ENCODE peak calls at places on chromosomes 3 and 15, in six cellular contexts. One of them, this sample, is unnamed.
A peak's percentile ranks its signal among the peaks of the same experiment; 100 is the strongest.

GRCh38 chr3:106811376-106811775 is 565.9 kb upstream of the CCDC54 start:
- DNase-seq in body of pancreas: no peak
- DNase-seq in heart left ventricle: no peak
- DNase-seq in esophagus squamous epithelium: no peak
- DNase-seq in NB4: no peak
- DNase-seq in lower leg skin: no peak
- DNase-seq in this sample: no peak

GRCh38 chr3:139758654-139759291 is 81.0 kb upstream of the NMNAT3 start:
- DNase-seq in body of pancreas: no peak
- DNase-seq in heart left ventricle: peak; percentile 21
- DNase-seq in esophagus squamous epithelium: no peak
- DNase-seq in NB4: no peak
- DNase-seq in lower leg skin: no peak
- DNase-seq in this sample: no peak

GRCh38 chr15:27017168-27017809 is 46.3 kb downstream of the GABRG3 start:
- DNase-seq in body of pancreas: peak; percentile 47
- DNase-seq in heart left ventricle: no peak
- DNase-seq in esophagus squamous epithelium: no peak
- DNase-seq in NB4: peak; percentile 71
- DNase-seq in lower leg skin: no peak
- DNase-seq in this sample: peak; percentile 47

GRCh38 chr15:34335176-34335575 is 2.4 kb downstream of the SLC12A6 start:
- DNase-seq in body of pancreas: no peak
- DNase-seq in heart left ventricle: no peak
- DNase-seq in esophagus squamous epithelium: no peak
- DNase-seq in NB4: peak; percentile 81
- DNase-seq in lower leg skin: no peak
- DNase-seq in this sample: no peak

GRCh38 chr3:40504636-40505430 is 1.0 kb upstream of the ZNF620 start:
- DNase-seq in body of pancreas: peak; percentile 26
- DNase-seq in heart left ventricle: no peak
- DNase-seq in esophagus squamous epithelium: no peak
- DNase-seq in NB4: no peak
- DNase-seq in lower leg skin: no peak
- DNase-seq in this sample: peak; percentile 59

GRCh38 chr3:183958226-183958625 is 59.5 kb downstream of the ABCC5 start:
- DNase-seq in body of pancreas: no peak
- DNase-seq in heart left ventricle: no peak
- DNase-seq in esophagus squamous epithelium: no peak
- DNase-seq in NB4: no peak
- DNase-seq in lower leg skin: no peak
- DNase-seq in this sample: no peak

GRCh38 chr3:157335677-157336076 is 101.0 kb upstream of the PTX3 start:
- DNase-seq in body of pancreas: no peak
- DNase-seq in heart left ventricle: no peak
- DNase-seq in esophagus squamous epithelium: no peak
- DNase-seq in NB4: peak; percentile 15
- DNase-seq in lower leg skin: no peak
- DNase-seq in this sample: peak; percentile 53

GRCh38 chr15:72809329-72809728 is 25.8 kb upstream of the ADPGK start:
- DNase-seq in body of pancreas: no peak
- DNase-seq in heart left ventricle: no peak
- DNase-seq in esophagus squamous epithelium: no peak
- DNase-seq in NB4: no peak
- DNase-seq in lower leg skin: peak; percentile 29
- DNase-seq in this sample: no peak

GRCh38 chr3:133384331-133385027 is 15.4 kb upstream of the BFSP2 start:
- DNase-seq in body of pancreas: peak; percentile 68
- DNase-seq in heart left ventricle: peak; percentile 45
- DNase-seq in esophagus squamous epithelium: no peak
- DNase-seq in NB4: peak; percentile 64
- DNase-seq in lower leg skin: peak; percentile 84
- DNase-seq in this sample: no peak

GRCh38 chr15:25862469-25863066 is 559 bp downstream of the ATP10A start:
- DNase-seq in body of pancreas: no peak
- DNase-seq in heart left ventricle: no peak
- DNase-seq in esophagus squamous epithelium: no peak
- DNase-seq in NB4: no peak
- DNase-seq in lower leg skin: peak; percentile 87
- DNase-seq in this sample: no peak

GRCh38 chr3:165502707-165503106 is 306.5 kb upstream of the SLITRK3 start:
- DNase-seq in body of pancreas: no peak
- DNase-seq in heart left ventricle: no peak
- DNase-seq in esophagus squamous epithelium: no peak
- DNase-seq in NB4: no peak
- DNase-seq in lower leg skin: no peak
- DNase-seq in this sample: no peak

GRCh38 chr3:113697192-113698090 is 999 bp upstream of the USF3 start:
- DNase-seq in body of pancreas: peak; percentile 41
- DNase-seq in heart left ventricle: peak; percentile 32
- DNase-seq in esophagus squamous epithelium: no peak
- DNase-seq in NB4: peak; percentile 29
- DNase-seq in lower leg skin: peak; percentile 87
- DNase-seq in this sample: no peak

GRCh38 chr15:78979456-78980320 is 34.8 kb upstream of the CTSH start:
- DNase-seq in body of pancreas: peak; percentile 76
- DNase-seq in heart left ventricle: peak; percentile 54
- DNase-seq in esophagus squamous epithelium: no peak
- DNase-seq in NB4: peak; percentile 69
- DNase-seq in lower leg skin: no peak
- DNase-seq in this sample: peak; percentile 50

GRCh38 chr3:63141-63845 is 133.3 kb upstream of the CHL1 start:
- DNase-seq in body of pancreas: no peak
- DNase-seq in heart left ventricle: no peak
- DNase-seq in esophagus squamous epithelium: no peak
- DNase-seq in NB4: no peak
- DNase-seq in lower leg skin: no peak
- DNase-seq in this sample: no peak

GRCh38 chr15:67186226-67186649 is 68.2 kb downstream of the AAGAB start:
- DNase-seq in body of pancreas: no peak
- DNase-seq in heart left ventricle: peak; percentile 73
- DNase-seq in esophagus squamous epithelium: no peak
- DNase-seq in NB4: peak; percentile 20
- DNase-seq in lower leg skin: peak; percentile 91
- DNase-seq in this sample: no peak

GRCh38 chr15:71055461-71055860 is 59.8 kb upstream of the THSD4 start:
- DNase-seq in body of pancreas: no peak
- DNase-seq in heart left ventricle: no peak
- DNase-seq in esophagus squamous epithelium: no peak
- DNase-seq in NB4: peak; percentile 0
- DNase-seq in lower leg skin: no peak
- DNase-seq in this sample: no peak

GRCh38 chr3:10628902-10629700 is 123.7 kb upstream of the ATP2B2 start:
- DNase-seq in body of pancreas: no peak
- DNase-seq in heart left ventricle: no peak
- DNase-seq in esophagus squamous epithelium: no peak
- DNase-seq in NB4: no peak
- DNase-seq in lower leg skin: no peak
- DNase-seq in this sample: no peak

GRCh38 chr3:132218817-132219390 is 98.3 kb upstream of the ACP3 start:
- DNase-seq in body of pancreas: no peak
- DNase-seq in heart left ventricle: no peak
- DNase-seq in esophagus squamous epithelium: no peak
- DNase-seq in NB4: no peak
- DNase-seq in lower leg skin: no peak
- DNase-seq in this sample: no peak

GRCh38 chr3:52810923-52811322 is 16.3 kb downstream of the ITIH3 start:
- DNase-seq in body of pancreas: no peak
- DNase-seq in heart left ventricle: no peak
- DNase-seq in esophagus squamous epithelium: no peak
- DNase-seq in NB4: no peak
- DNase-seq in lower leg skin: no peak
- DNase-seq in this sample: no peak

GRCh38 chr3:39519076-39519475 is 51.6 kb downstream of the MOBP start:
- DNase-seq in body of pancreas: no peak
- DNase-seq in heart left ventricle: no peak
- DNase-seq in esophagus squamous epithelium: no peak
- DNase-seq in NB4: no peak
- DNase-seq in lower leg skin: no peak
- DNase-seq in this sample: no peak

GRCh38 chr3:156483961-156484787 is 70.7 kb downstream of the SSR3 start:
- DNase-seq in body of pancreas: no peak
- DNase-seq in heart left ventricle: no peak
- DNase-seq in esophagus squamous epithelium: no peak
- DNase-seq in NB4: peak; percentile 74
- DNase-seq in lower leg skin: no peak
- DNase-seq in this sample: peak; percentile 12

GRCh38 chr3:41198526-41198925 is 779 bp upstream of the CTNNB1 start:
- DNase-seq in body of pancreas: peak; percentile 45
- DNase-seq in heart left ventricle: peak; percentile 39
- DNase-seq in esophagus squamous epithelium: no peak
- DNase-seq in NB4: peak; percentile 59
- DNase-seq in lower leg skin: peak; percentile 86
- DNase-seq in this sample: no peak

GRCh38 chr3:152471814-152472605 is 203.3 kb downstream of the MBNL1 start:
- DNase-seq in body of pancreas: peak; percentile 74
- DNase-seq in heart left ventricle: peak; percentile 62
- DNase-seq in esophagus squamous epithelium: no peak
- DNase-seq in NB4: peak; percentile 75
- DNase-seq in lower leg skin: peak; percentile 90
- DNase-seq in this sample: peak; percentile 10

GRCh38 chr15:89299896-89300295 is 34.7 kb downstream of the POLG start:
- DNase-seq in body of pancreas: no peak
- DNase-seq in heart left ventricle: no peak
- DNase-seq in esophagus squamous epithelium: no peak
- DNase-seq in NB4: no peak
- DNase-seq in lower leg skin: no peak
- DNase-seq in this sample: no peak

GRCh38 chr3:107458871-107459270 is 63.9 kb upstream of the BBX start:
- DNase-seq in body of pancreas: no peak
- DNase-seq in heart left ventricle: no peak
- DNase-seq in esophagus squamous epithelium: no peak
- DNase-seq in NB4: no peak
- DNase-seq in lower leg skin: no peak
- DNase-seq in this sample: no peak

GRCh38 chr3:187935623-187936156 is 190.4 kb upstream of the BCL6 start:
- DNase-seq in body of pancreas: no peak
- DNase-seq in heart left ventricle: no peak
- DNase-seq in esophagus squamous epithelium: no peak
- DNase-seq in NB4: peak; percentile 34
- DNase-seq in lower leg skin: no peak
- DNase-seq in this sample: no peak

GRCh38 chr3:150055332-150055731 is 84.6 kb upstream of the PFN2 start:
- DNase-seq in body of pancreas: peak; percentile 56
- DNase-seq in heart left ventricle: no peak
- DNase-seq in esophagus squamous epithelium: no peak
- DNase-seq in NB4: no peak
- DNase-seq in lower leg skin: no peak
- DNase-seq in this sample: no peak

GRCh38 chr3:189721873-189722665 is 90.9 kb downstream of the TP63 start:
- DNase-seq in body of pancreas: no peak
- DNase-seq in heart left ventricle: no peak
- DNase-seq in esophagus squamous epithelium: no peak
- DNase-seq in NB4: no peak
- DNase-seq in lower leg skin: no peak
- DNase-seq in this sample: no peak

GRCh38 chr3:120418866-120419490 is 31.8 kb downstream of the FSTL1 start:
- DNase-seq in body of pancreas: peak; percentile 51
- DNase-seq in heart left ventricle: peak; percentile 62
- DNase-seq in esophagus squamous epithelium: no peak
- DNase-seq in NB4: peak; percentile 66
- DNase-seq in lower leg skin: no peak
- DNase-seq in this sample: no peak

GRCh38 chr3:129224984-129225393 is 24.4 kb upstream of the COPG1 start:
- DNase-seq in body of pancreas: peak; percentile 79
- DNase-seq in heart left ventricle: peak; percentile 87
- DNase-seq in esophagus squamous epithelium: peak; percentile 16
- DNase-seq in NB4: peak; percentile 86
- DNase-seq in lower leg skin: peak; percentile 91
- DNase-seq in this sample: peak; percentile 86

GRCh38 chr3:46848271-46849097 is 14.8 kb downstream of the MYL3 start:
- DNase-seq in body of pancreas: no peak
- DNase-seq in heart left ventricle: peak; percentile 47
- DNase-seq in esophagus squamous epithelium: no peak
- DNase-seq in NB4: peak; percentile 40
- DNase-seq in lower leg skin: peak; percentile 81
- DNase-seq in this sample: peak; percentile 47

DNA sequence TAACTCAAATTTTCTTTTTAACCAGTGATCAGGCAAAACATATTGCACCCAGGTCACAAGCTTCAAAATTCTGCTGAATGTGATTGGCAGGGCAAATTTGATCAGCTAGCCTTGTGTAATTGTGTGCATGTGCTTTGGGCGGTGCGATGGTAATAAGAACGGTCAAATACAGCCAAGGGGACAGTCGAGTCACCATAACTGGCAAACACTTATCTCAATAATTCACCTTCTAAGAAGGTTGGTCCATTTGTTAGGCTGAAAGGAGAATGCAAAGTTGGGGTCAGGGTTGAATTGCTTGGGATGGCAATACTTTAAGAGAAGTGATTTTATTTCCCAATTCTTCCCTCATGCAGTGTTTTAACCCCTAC is 302.4 kb upstream of the PDZRN3 start:
- DNase-seq in body of pancreas: no peak
- DNase-seq in heart left ventricle: no peak
- DNase-seq in esophagus squamous epithelium: no peak
- DNase-seq in NB4: no peak
- DNase-seq in lower leg skin: no peak
- DNase-seq in this sample: no peak
- TF ChIP-seq POLR2A in body of pancreas: no peak
- TF ChIP-seq POLR2A in heart left ventricle: no peak
- TF ChIP-seq POLR2A in esophagus squamous epithelium: no peak
- TF ChIP-seq POLR2A in NB4: no peak
- TF ChIP-seq POLR2A in lower leg skin: no peak
- TF ChIP-seq POLR2A in this sample: no peak

DNA sequence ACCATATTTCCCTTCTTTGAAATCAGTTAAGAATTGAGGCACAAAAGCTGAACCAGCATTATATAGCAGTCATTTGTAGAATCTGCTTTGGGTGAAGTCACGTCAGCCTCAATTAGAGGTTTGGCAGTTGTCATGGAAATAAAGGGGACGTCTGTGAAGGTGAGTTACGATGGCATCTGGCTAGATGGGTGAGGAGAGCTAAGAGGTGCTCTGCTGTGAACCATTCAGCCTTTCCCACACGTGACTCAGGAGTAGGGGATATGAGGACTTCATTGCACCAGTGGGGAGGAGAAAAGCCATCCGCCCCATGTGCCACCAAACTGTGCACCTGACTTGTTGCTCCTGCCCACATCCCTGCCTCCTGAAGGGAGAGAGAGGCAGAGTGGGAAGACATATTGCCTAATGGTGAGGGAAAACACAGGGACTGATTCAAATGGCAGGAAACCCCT is 2.8 kb upstream of the C15orf40 start:
- DNase-seq in body of pancreas: no peak
- DNase-seq in heart left ventricle: no peak
- DNase-seq in esophagus squamous epithelium: no peak
- DNase-seq in NB4: no peak
- DNase-seq in lower leg skin: no peak
- DNase-seq in this sample: no peak
- TF ChIP-seq POLR2A in body of pancreas: no peak
- TF ChIP-seq POLR2A in heart left ventricle: no peak
- TF ChIP-seq POLR2A in esophagus squamous epithelium: no peak
- TF ChIP-seq POLR2A in NB4: no peak
- TF ChIP-seq POLR2A in lower leg skin: no peak
- TF ChIP-seq POLR2A in this sample: no peak

GRCh38 chr3:12830785-12831581 is 10.4 kb downstream of the RPL32 start:
- DNase-seq in body of pancreas: no peak
- DNase-seq in heart left ventricle: no peak
- DNase-seq in esophagus squamous epithelium: no peak
- DNase-seq in NB4: no peak
- DNase-seq in lower leg skin: no peak
- DNase-seq in this sample: no peak
- TF ChIP-seq POLR2A in body of pancreas: no peak
- TF ChIP-seq POLR2A in heart left ventricle: no peak
- TF ChIP-seq POLR2A in esophagus squamous epithelium: no peak
- TF ChIP-seq POLR2A in NB4: no peak
- TF ChIP-seq POLR2A in lower leg skin: no peak
- TF ChIP-seq POLR2A in this sample: no peak

GRCh38 chr3:58305882-58306661 is at the start of the genes HTD2 and RPP14:
- DNase-seq in body of pancreas: peak; percentile 99
- DNase-seq in heart left ventricle: peak; percentile 99
- DNase-seq in esophagus squamous epithelium: peak; percentile 77
- DNase-seq in NB4: peak; percentile 98
- DNase-seq in lower leg skin: peak; percentile 100
- DNase-seq in this sample: peak; percentile 86
- TF ChIP-seq POLR2A in body of pancreas: peak; percentile 85
- TF ChIP-seq POLR2A in heart left ventricle: no peak
- TF ChIP-seq POLR2A in esophagus squamous epithelium: peak; percentile 69
- TF ChIP-seq POLR2A in NB4: peak; percentile 81
- TF ChIP-seq POLR2A in lower leg skin: no peak
- TF ChIP-seq POLR2A in this sample: peak; percentile 72